ENCODE peak calls at places on chromosomes 12 and 14, in nine cellular contexts. W is GM06990, V is GM13977, S is H9, L is breast epithelium, P is choroid plexus epithelial cell, I is fibroblast of lung, X is thoracic aorta, T is ovary. B is an unnamed sample.

GRCh38 chr14:70641548-70642312 is at the start of gene TTC9:
- DNase-seq in W (peak), V (peak), S (peak), L (no peak), P (no peak), I (no peak), X (no peak), T (peak), B (no peak)

GRCh38 chr12:29245246-29245645 is 96.2 kb downstream of the FAR2 start:
- DNase-seq in W (no peak), V (no peak), S (no peak), L (no peak), P (no peak), I (peak), X (no peak), T (no peak), B (no peak)

GRCh38 chr14:23727566-23728335 is 91.6 kb downstream of the DHRS2 start:
- DNase-seq in W (no peak), V (peak), S (peak), L (no peak), P (peak), I (peak), X (no peak), T (no peak), B (no peak)

GRCh38 chr12:108316153-108316892 is 22.8 kb downstream of the CMKLR1 start:
- DNase-seq in W (no peak), V (no peak), S (peak), L (no peak), P (no peak), I (no peak), X (no peak), T (no peak), B (no peak)

GRCh38 chr14:31785574-31785973 is 224.4 kb downstream of the NUBPL start:
- DNase-seq in W (no peak), V (no peak), S (no peak), L (no peak), P (no peak), I (no peak), X (no peak), T (no peak), B (no peak)

GRCh38 chr14:21723431-21724045 is 49.9 kb upstream of the OR4E1 start:
- DNase-seq in W (no peak), V (peak), S (peak), L (no peak), P (peak), I (no peak), X (no peak), T (no peak), B (no peak)

GRCh38 chr12:26044007-26044394 is 80.8 kb downstream of the BHLHE41 start:
- DNase-seq in W (no peak), V (no peak), S (no peak), L (no peak), P (no peak), I (peak), X (no peak), T (no peak), B (no peak)

GRCh38 chr14:68137704-68138619 is 318.4 kb downstream of the RAD51B start:
- DNase-seq in W (no peak), V (peak), S (peak), L (peak), P (peak), I (peak), X (peak), T (no peak), B (peak)

GRCh38 chr14:95516554-95517209 is at the start of gene SYNE3:
- DNase-seq in W (peak), V (peak), S (no peak), L (no peak), P (no peak), I (no peak), X (no peak), T (peak), B (no peak)

GRCh38 chr14:78448483-78449094 is 278.4 kb downstream of the NRXN3 start:
- DNase-seq in W (peak), V (peak), S (peak), L (no peak), P (peak), I (peak), X (no peak), T (no peak), B (no peak)

GRCh38 chr14:51643137-51643536 is 8.6 kb upstream of the FRMD6 start:
- DNase-seq in W (no peak), V (no peak), S (no peak), L (no peak), P (peak), I (peak), X (no peak), T (no peak), B (no peak)

GRCh38 chr12:98085360-98085759 is 430.0 kb upstream of the TMPO start:
- DNase-seq in W (no peak), V (no peak), S (no peak), L (no peak), P (peak), I (no peak), X (no peak), T (no peak), B (no peak)

GRCh38 chr12:125633686-125634085 is 568.5 kb downstream of the AACS start:
- DNase-seq in W (no peak), V (no peak), S (peak), L (peak), P (no peak), I (no peak), X (no peak), T (no peak), B (no peak)

GRCh38 chr14:85233756-85234545 is 296.0 kb upstream of the FLRT2 start:
- DNase-seq in W (no peak), V (no peak), S (no peak), L (no peak), P (peak), I (peak), X (no peak), T (no peak), B (no peak)

GRCh38 chr14:68608235-68608962 is 184.5 kb downstream of the ZFP36L1 start:
- DNase-seq in W (no peak), V (no peak), S (no peak), L (no peak), P (no peak), I (no peak), X (no peak), T (no peak), B (no peak)

GRCh38 chr14:55249423-55249822 is 21.8 kb upstream of the FBXO34 start:
- DNase-seq in W (no peak), V (no peak), S (no peak), L (no peak), P (peak), I (peak), X (no peak), T (no peak), B (no peak)

GRCh38 chr12:129564768-129565167 is 339.1 kb downstream of the TMEM132D start:
- DNase-seq in W (no peak), V (no peak), S (no peak), L (no peak), P (no peak), I (no peak), X (no peak), T (no peak), B (no peak)

GRCh38 chr12:24075650-24076049 is 126.2 kb upstream of the SOX5 start:
- DNase-seq in W (no peak), V (no peak), S (no peak), L (no peak), P (peak), I (peak), X (no peak), T (no peak), B (no peak)

GRCh38 chr14:74546416-74546815 is 52.9 kb downstream of the ISCA2 start:
- DNase-seq in W (no peak), V (no peak), S (no peak), L (no peak), P (no peak), I (no peak), X (no peak), T (no peak), B (no peak)

GRCh38 chr12:78698747-78699146 is 165.8 kb upstream of the SYT1 start:
- DNase-seq in W (no peak), V (no peak), S (no peak), L (no peak), P (peak), I (no peak), X (no peak), T (no peak), B (no peak)

GRCh38 chr12:23222801-23223200 is 597.8 kb downstream of the ETNK1 start:
- DNase-seq in W (no peak), V (no peak), S (no peak), L (no peak), P (peak), I (no peak), X (no peak), T (no peak), B (no peak)

GRCh38 chr12:11762723-11763326 is 113.4 kb downstream of the ETV6 start:
- DNase-seq in W (peak), V (no peak), S (no peak), L (no peak), P (no peak), I (no peak), X (no peak), T (no peak), B (no peak)

GRCh38 chr14:64539186-64539552 is 1.4 kb upstream of the HSPA2 start:
- DNase-seq in W (no peak), V (no peak), S (no peak), L (no peak), P (no peak), I (peak), X (no peak), T (no peak), B (no peak)

GRCh38 chr12:124581792-124582424 is 14.5 kb upstream of the NCOR2 start:
- DNase-seq in W (no peak), V (no peak), S (no peak), L (no peak), P (no peak), I (no peak), X (no peak), T (no peak), B (no peak)

GRCh38 chr14:35818346-35819115 is 7.6 kb upstream of the BRMS1L start:
- DNase-seq in W (no peak), V (peak), S (no peak), L (no peak), P (peak), I (peak), X (no peak), T (no peak), B (no peak)

GRCh38 chr12:5500326-5500659 is 68.4 kb downstream of the NTF3 start:
- DNase-seq in W (no peak), V (no peak), S (no peak), L (no peak), P (no peak), I (no peak), X (no peak), T (no peak), B (no peak)

GRCh38 chr12:80186727-80187217 is 87.4 kb downstream of the OTOGL start:
- DNase-seq in W (no peak), V (peak), S (peak), L (peak), P (peak), I (peak), X (peak), T (no peak), B (no peak)

GRCh38 chr12:54658306-54659264 is 10.4 kb upstream of the DCD start:
- DNase-seq in W (no peak), V (peak), S (peak), L (no peak), P (peak), I (no peak), X (no peak), T (no peak), B (no peak)

GRCh38 chr12:127819066-127819465 is 447.9 kb upstream of the TMEM132C start:
- DNase-seq in W (no peak), V (no peak), S (no peak), L (no peak), P (no peak), I (no peak), X (no peak), T (no peak), B (no peak)

GRCh38 chr14:30058401-30058800 is 130.8 kb upstream of the PRKD1 start:
- DNase-seq in W (no peak), V (no peak), S (no peak), L (no peak), P (peak), I (no peak), X (no peak), T (no peak), B (no peak)

GRCh38 chr12:105347486-105347885 is 17.0 kb downstream of the C12orf75 start:
- DNase-seq in W (no peak), V (no peak), S (no peak), L (no peak), P (no peak), I (no peak), X (no peak), T (no peak), B (no peak)

GRCh38 chr14:52025952-52026510 is 36.7 kb downstream of the RTRAF start:
- DNase-seq in W (no peak), V (no peak), S (no peak), L (no peak), P (no peak), I (no peak), X (no peak), T (no peak), B (no peak)

GRCh38 chr12:1760566-1761382 is 59.6 kb upstream of the LRTM2 start:
- DNase-seq in W (no peak), V (no peak), S (no peak), L (no peak), P (peak), I (peak), X (no peak), T (no peak), B (no peak)

GRCh38 chr14:103607039-103607668 is 21.9 kb upstream of the KLC1 start:
- DNase-seq in W (peak), V (peak), S (peak), L (peak), P (peak), I (peak), X (no peak), T (peak), B (no peak)
- TF ChIP-seq CTCF in W (peak), V (peak), S (peak), L (peak), P (peak), I (peak), X (peak), T (no peak), B (no peak)

GRCh38 chr14:56687123-56687522 is 107.5 kb downstream of the TMEM260 start:
- DNase-seq in W (no peak), V (no peak), S (no peak), L (no peak), P (no peak), I (no peak), X (no peak), T (no peak), B (no peak)

DNA sequence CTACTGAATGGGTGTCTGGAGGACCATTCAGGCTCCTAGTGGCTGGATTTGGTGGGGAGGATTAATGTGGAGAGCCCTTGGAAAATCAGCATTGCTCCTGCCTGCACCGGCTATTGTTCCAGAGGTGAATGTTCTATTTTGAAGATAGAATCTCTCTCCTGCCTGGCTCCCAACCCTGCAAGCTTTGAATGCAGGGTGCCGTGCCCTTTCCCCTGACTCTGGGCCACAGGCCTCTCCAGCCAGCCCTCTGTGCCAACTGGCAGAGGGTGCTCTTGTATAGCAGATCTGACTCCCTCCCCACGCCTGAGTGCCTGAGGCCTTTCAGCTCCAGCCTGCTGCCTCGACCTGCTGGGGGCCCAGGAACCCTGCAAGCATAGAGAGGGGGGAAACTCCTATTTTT is 106.8 kb downstream of the TMEM260 start:
- DNase-seq in W (no peak), V (no peak), S (peak), L (no peak), P (no peak), I (no peak), X (no peak), T (peak), B (no peak)
- TF ChIP-seq CTCF in W (no peak), V (no peak), S (peak), L (no peak), P (no peak), I (no peak), X (no peak), T (no peak), B (no peak)

GRCh38 chr12:3313655-3314305 is 177.2 kb upstream of the PRMT8 start:
- DNase-seq in W (no peak), V (peak), S (peak), L (no peak), P (peak), I (no peak), X (no peak), T (peak), B (no peak)
- TF ChIP-seq CTCF in W (peak), V (peak), S (peak), L (no peak), P (peak), I (peak), X (no peak), T (no peak), B (peak)

GRCh38 chr14:49464885-49465284 is 121.3 kb downstream of the RPS29 start:
- DNase-seq in W (no peak), V (no peak), S (peak), L (no peak), P (peak), I (no peak), X (no peak), T (no peak), B (no peak)
- TF ChIP-seq CTCF in W (peak), V (no peak), S (peak), L (no peak), P (peak), I (no peak), X (no peak), T (no peak), B (peak)

GRCh38 chr12:117331691-117332090 is 29.7 kb downstream of the NOS1 start:
- DNase-seq in W (no peak), V (no peak), S (no peak), L (no peak), P (no peak), I (no peak), X (no peak), T (no peak), B (no peak)
- TF ChIP-seq CTCF in W (peak), V (no peak), S (no peak), L (no peak), P (no peak), I (no peak), X (no peak), T (no peak), B (no peak)

GRCh38 chr12:48080285-48080684 is 25.6 kb downstream of the SENP1 start:
- DNase-seq in W (no peak), V (no peak), S (no peak), L (no peak), P (no peak), I (no peak), X (no peak), T (no peak), B (no peak)

GRCh38 chr12:48084841-48085460 is 20.9 kb downstream of the SENP1 start:
- DNase-seq in W (no peak), V (no peak), S (no peak), L (no peak), P (no peak), I (no peak), X (no peak), T (no peak), B (no peak)

GRCh38 chr12:48086327-48086726 is 19.6 kb downstream of the SENP1 start:
- DNase-seq in W (no peak), V (no peak), S (no peak), L (no peak), P (no peak), I (no peak), X (no peak), T (no peak), B (no peak)

GRCh38 chr12:48080821-48081220 is 25.1 kb downstream of the SENP1 start:
- DNase-seq in W (no peak), V (no peak), S (no peak), L (no peak), P (no peak), I (no peak), X (no peak), T (no peak), B (no peak)

DNA sequence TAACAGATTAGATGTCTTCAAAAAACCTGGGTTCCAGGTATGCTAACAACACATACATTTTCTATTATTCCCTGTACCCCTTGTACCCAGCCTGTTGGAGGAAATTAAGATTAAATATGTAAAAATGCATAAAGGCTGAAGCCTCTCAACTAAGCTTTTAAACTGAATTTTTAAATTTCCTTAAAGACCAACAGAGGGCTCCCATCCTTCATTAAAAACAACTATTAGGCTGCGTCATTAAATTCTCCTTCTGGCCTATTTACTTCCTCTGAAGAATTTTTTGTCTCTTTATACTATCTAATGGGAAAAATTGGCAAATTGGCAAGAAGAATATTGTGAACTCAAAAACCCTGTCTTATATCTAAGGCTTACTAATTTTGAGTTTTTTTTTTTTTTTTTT is 21.8 kb downstream of the SENP1 start:
- DNase-seq in W (no peak), V (no peak), S (no peak), L (no peak), P (peak), I (peak), X (no peak), T (no peak), B (no peak)
- TF ChIP-seq CTCF in W (no peak), V (peak), S (peak), L (peak), P (peak), I (peak), X (peak), T (no peak), B (peak)

DNA sequence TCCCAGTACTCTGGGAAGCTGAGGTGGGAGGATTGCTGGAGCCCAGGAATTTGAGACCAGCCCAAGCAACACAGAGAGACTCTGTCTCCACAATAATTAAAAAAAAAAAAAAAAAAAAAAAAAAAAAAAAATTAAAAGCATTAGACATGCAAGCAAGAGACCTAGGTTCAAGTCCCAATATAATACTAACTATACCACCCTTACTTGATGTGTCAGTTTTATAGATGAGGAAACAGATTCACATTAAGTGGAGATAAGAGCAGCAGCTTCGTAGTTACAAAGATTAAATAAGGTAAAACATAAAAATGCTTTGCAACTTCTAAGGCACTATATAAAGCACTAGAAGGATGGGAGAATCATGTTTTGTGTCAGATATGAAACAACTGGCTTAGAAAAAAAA is 9.1 kb downstream of the PPTC7 start:
- DNase-seq in W (no peak), V (no peak), S (no peak), L (no peak), P (no peak), I (no peak), X (no peak), T (no peak), B (no peak)
- TF ChIP-seq CTCF in W (no peak), V (no peak), S (no peak), L (no peak), P (no peak), I (no peak), X (no peak), T (no peak), B (no peak)

DNA sequence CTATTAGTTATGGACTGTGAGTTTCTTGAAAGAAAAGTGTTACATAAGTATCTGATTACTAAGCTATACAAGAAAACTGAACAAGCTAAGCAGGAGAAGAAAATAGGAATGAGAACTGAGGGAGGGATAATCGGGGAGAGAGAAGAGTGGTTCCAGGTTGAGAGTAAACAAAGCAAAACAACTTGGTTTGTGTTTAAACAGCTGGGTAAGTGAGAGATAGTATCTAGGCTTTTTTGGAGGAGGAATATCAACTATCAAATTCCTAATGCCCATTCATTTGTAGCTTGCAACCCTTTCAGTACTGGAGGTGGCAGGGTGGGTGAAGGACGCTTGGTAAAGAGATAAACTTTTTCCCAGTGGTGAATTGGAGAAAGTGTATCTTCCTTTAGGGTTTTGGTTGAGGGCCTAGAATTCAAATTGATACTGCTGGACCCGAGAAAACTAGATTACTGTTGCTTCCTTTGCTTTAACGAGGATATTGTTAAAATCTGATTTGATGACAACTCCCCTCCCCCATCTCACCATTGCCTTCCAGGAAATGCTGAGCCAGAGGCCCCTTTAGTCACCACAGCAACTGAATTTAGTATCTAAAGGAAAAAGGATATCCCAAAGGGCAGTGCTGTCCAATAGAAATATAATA is 2.0 kb upstream of the SLC2A3 start:
- DNase-seq in W (no peak), V (no peak), S (no peak), L (no peak), P (peak), I (peak), X (no peak), T (no peak), B (no peak)
- TF ChIP-seq CTCF in W (peak), V (no peak), S (peak), L (peak), P (peak), I (peak), X (no peak), T (no peak), B (peak)

B was measured in type B pancreatic cell.